ENCODE peak calls at places on chromosomes 5 and 9, in seven cellular contexts. One of them, this sample, is unnamed.
A peak's percentile ranks its signal among the peaks of the same experiment; 100 is the strongest.

GRCh38 chr5:177399903-177400868 is at the start of gene PFN3:
- DNase-seq in ovary: peak; percentile 55
- DNase-seq in uterus: no peak
- DNase-seq in body of pancreas: no peak
- DNase-seq in Peyer's patch: no peak
- DNase-seq in adrenal gland: no peak
- DNase-seq in A549: no peak
- DNase-seq in this sample: no peak

GRCh38 chr5:139275536-139276297 is 17.8 kb upstream of the MATR3 start:
- DNase-seq in ovary: no peak
- DNase-seq in body of pancreas: no peak
- DNase-seq in Peyer's patch: no peak
- DNase-seq in adrenal gland: no peak
- DNase-seq in uterus: no peak
- DNase-seq in A549: no peak
- DNase-seq in this sample: peak; percentile 42

GRCh38 chr5:164481270-164481669 is 975.9 kb downstream of the MAT2B start:
- DNase-seq in adrenal gland: no peak
- DNase-seq in Peyer's patch: no peak
- DNase-seq in A549: no peak
- DNase-seq in body of pancreas: no peak
- DNase-seq in ovary: no peak
- DNase-seq in uterus: no peak
- DNase-seq in this sample: no peak

GRCh38 chr5:55817030-55817429 is 34.1 kb upstream of the IL31RA start:
- DNase-seq in A549: no peak
- DNase-seq in body of pancreas: no peak
- DNase-seq in ovary: no peak
- DNase-seq in adrenal gland: no peak
- DNase-seq in uterus: no peak
- DNase-seq in Peyer's patch: no peak
- DNase-seq in this sample: no peak

GRCh38 chr5:607541-608285 is 4.4 kb upstream of the CEP72 start:
- DNase-seq in body of pancreas: peak; percentile 17
- DNase-seq in ovary: peak; percentile 22
- DNase-seq in Peyer's patch: peak; percentile 46
- DNase-seq in adrenal gland: no peak
- DNase-seq in uterus: no peak
- DNase-seq in A549: no peak
- DNase-seq in this sample: peak; percentile 74

GRCh38 chr5:132422720-132423442 is 53.4 kb downstream of the SLC22A5 start:
- DNase-seq in A549: peak; percentile 22
- DNase-seq in ovary: no peak
- DNase-seq in adrenal gland: peak; percentile 69
- DNase-seq in uterus: no peak
- DNase-seq in Peyer's patch: peak; percentile 72
- DNase-seq in body of pancreas: peak; percentile 84
- DNase-seq in this sample: peak; percentile 91

GRCh38 chr5:20694121-20694520 is 706.1 kb upstream of the CDH18 start:
- DNase-seq in A549: no peak
- DNase-seq in Peyer's patch: no peak
- DNase-seq in adrenal gland: no peak
- DNase-seq in uterus: no peak
- DNase-seq in ovary: no peak
- DNase-seq in body of pancreas: no peak
- DNase-seq in this sample: peak; percentile 14

GRCh38 chr5:147303976-147304375 is 69.2 kb downstream of the STK32A start:
- DNase-seq in A549: peak; percentile 60
- DNase-seq in uterus: no peak
- DNase-seq in body of pancreas: no peak
- DNase-seq in ovary: no peak
- DNase-seq in adrenal gland: peak; percentile 76
- DNase-seq in Peyer's patch: no peak
- DNase-seq in this sample: no peak

GRCh38 chr9:5231212-5231611 is at the start of gene INSL4:
- DNase-seq in Peyer's patch: no peak
- DNase-seq in body of pancreas: no peak
- DNase-seq in uterus: no peak
- DNase-seq in A549: peak; percentile 93
- DNase-seq in adrenal gland: no peak
- DNase-seq in ovary: no peak
- DNase-seq in this sample: no peak

GRCh38 chr5:83551826-83552225 is 80.3 kb downstream of the VCAN start:
- DNase-seq in uterus: no peak
- DNase-seq in Peyer's patch: no peak
- DNase-seq in adrenal gland: no peak
- DNase-seq in A549: no peak
- DNase-seq in body of pancreas: no peak
- DNase-seq in ovary: no peak
- DNase-seq in this sample: no peak

GRCh38 chr9:124675261-124676158 is 95.6 kb downstream of the NR6A1 start:
- DNase-seq in body of pancreas: no peak
- DNase-seq in uterus: no peak
- DNase-seq in A549: no peak
- DNase-seq in Peyer's patch: no peak
- DNase-seq in ovary: no peak
- DNase-seq in adrenal gland: no peak
- DNase-seq in this sample: peak; percentile 16

GRCh38 chr5:446864-447263 is 3.9 kb downstream of the EXOC3 start:
- DNase-seq in ovary: no peak
- DNase-seq in adrenal gland: no peak
- DNase-seq in Peyer's patch: no peak
- DNase-seq in body of pancreas: no peak
- DNase-seq in A549: peak; percentile 60
- DNase-seq in uterus: no peak
- DNase-seq in this sample: peak; percentile 63

GRCh38 chr9:136902259-136902821 is 16.0 kb downstream of the TRAF2 start:
- DNase-seq in A549: peak; percentile 94
- DNase-seq in ovary: no peak
- DNase-seq in adrenal gland: peak; percentile 93
- DNase-seq in uterus: peak; percentile 47
- DNase-seq in body of pancreas: peak; percentile 89
- DNase-seq in Peyer's patch: peak; percentile 70
- DNase-seq in this sample: no peak

GRCh38 chr5:78547171-78547570 is 101.4 kb downstream of the LHFPL2 start:
- DNase-seq in uterus: no peak
- DNase-seq in ovary: no peak
- DNase-seq in A549: no peak
- DNase-seq in Peyer's patch: no peak
- DNase-seq in body of pancreas: no peak
- DNase-seq in adrenal gland: no peak
- DNase-seq in this sample: no peak

GRCh38 chr5:3220638-3221288 is 374.9 kb upstream of the IRX1 start:
- DNase-seq in uterus: no peak
- DNase-seq in A549: no peak
- DNase-seq in adrenal gland: no peak
- DNase-seq in body of pancreas: no peak
- DNase-seq in ovary: no peak
- DNase-seq in Peyer's patch: no peak
- DNase-seq in this sample: no peak

GRCh38 chr9:119836036-119836435 is 466.8 kb upstream of the BRINP1 start:
- DNase-seq in ovary: no peak
- DNase-seq in uterus: no peak
- DNase-seq in adrenal gland: no peak
- DNase-seq in Peyer's patch: no peak
- DNase-seq in body of pancreas: no peak
- DNase-seq in A549: no peak
- DNase-seq in this sample: no peak

GRCh38 chr5:131252824-131253171 is 11.1 kb upstream of the CDC42SE2 start:
- DNase-seq in adrenal gland: peak; percentile 59
- DNase-seq in body of pancreas: peak; percentile 33
- DNase-seq in uterus: peak; percentile 29
- DNase-seq in Peyer's patch: peak; percentile 95
- DNase-seq in ovary: no peak
- DNase-seq in A549: no peak
- DNase-seq in this sample: peak; percentile 97

GRCh38 chr9:134769084-134769455 is 111.5 kb upstream of the FCN2 start:
- DNase-seq in ovary: no peak
- DNase-seq in body of pancreas: no peak
- DNase-seq in A549: no peak
- DNase-seq in Peyer's patch: no peak
- DNase-seq in adrenal gland: no peak
- DNase-seq in uterus: no peak
- DNase-seq in this sample: peak; percentile 55

GRCh38 chr5:131382407-131383395 is 118.8 kb downstream of the CDC42SE2 start:
- DNase-seq in Peyer's patch: no peak
- DNase-seq in A549: peak; percentile 85
- DNase-seq in ovary: no peak
- DNase-seq in body of pancreas: no peak
- DNase-seq in uterus: no peak
- DNase-seq in adrenal gland: peak; percentile 21
- DNase-seq in this sample: peak; percentile 82

DNA sequence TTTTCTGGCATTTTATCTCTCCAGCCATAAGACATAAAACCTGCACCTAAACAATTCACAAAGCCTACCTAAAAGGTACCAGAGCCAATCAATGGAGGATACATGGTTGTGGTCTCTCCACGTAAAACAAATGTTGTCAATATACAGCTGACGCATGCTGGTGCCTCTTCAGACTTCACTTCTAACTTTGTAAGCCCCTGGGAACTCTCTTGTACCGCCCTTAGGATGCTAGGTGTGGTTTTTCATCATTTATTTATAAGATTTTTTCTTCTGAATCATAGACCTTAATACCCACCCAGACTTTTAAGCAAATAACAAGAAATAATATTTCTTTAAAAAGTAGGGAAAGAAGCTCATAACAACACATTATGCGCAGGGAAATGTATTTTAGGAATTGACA is 33.1 kb downstream of the SSBP2 start:
- DNase-seq in body of pancreas: no peak
- DNase-seq in adrenal gland: no peak
- DNase-seq in Peyer's patch: no peak
- DNase-seq in ovary: no peak
- DNase-seq in A549: no peak
- DNase-seq in uterus: no peak
- DNase-seq in this sample: no peak
- TF ChIP-seq POLR2A in body of pancreas: no peak
- TF ChIP-seq POLR2A in adrenal gland: no peak
- TF ChIP-seq POLR2A in Peyer's patch: no peak
- TF ChIP-seq POLR2A in ovary: no peak
- TF ChIP-seq POLR2A in A549: no peak
- TF ChIP-seq POLR2A in uterus: no peak
- TF ChIP-seq POLR2A in this sample: no peak

GRCh38 chr5:149559712-149560111 is 8.5 kb upstream of the CSNK1A1 start:
- DNase-seq in adrenal gland: no peak
- DNase-seq in ovary: no peak
- DNase-seq in uterus: no peak
- DNase-seq in Peyer's patch: no peak
- DNase-seq in A549: no peak
- DNase-seq in body of pancreas: no peak
- DNase-seq in this sample: peak; percentile 51

GRCh38 chr5:149567226-149567625 is 14.1 kb upstream of the ARHGEF37 start:
- DNase-seq in ovary: no peak
- DNase-seq in Peyer's patch: no peak
- DNase-seq in body of pancreas: no peak
- DNase-seq in A549: no peak
- DNase-seq in uterus: no peak
- DNase-seq in adrenal gland: no peak
- DNase-seq in this sample: no peak

GRCh38 chr5:149561848-149562247 is 10.6 kb upstream of the CSNK1A1 start:
- DNase-seq in Peyer's patch: no peak
- DNase-seq in uterus: peak; percentile 61
- DNase-seq in A549: peak; percentile 88
- DNase-seq in adrenal gland: peak; percentile 48
- DNase-seq in body of pancreas: no peak
- DNase-seq in ovary: no peak
- DNase-seq in this sample: peak; percentile 70

GRCh38 chr5:149563461-149563860 is 12.2 kb upstream of the CSNK1A1 start:
- DNase-seq in Peyer's patch: no peak
- DNase-seq in body of pancreas: no peak
- DNase-seq in A549: no peak
- DNase-seq in adrenal gland: no peak
- DNase-seq in uterus: no peak
- DNase-seq in ovary: no peak
- DNase-seq in this sample: no peak
- H3K4me3 ChIP-seq in Peyer's patch: no peak overlapping the region
- H3K4me3 ChIP-seq in body of pancreas: no peak overlapping the region
- H3K4me3 ChIP-seq in A549: no peak overlapping the region
- H3K4me3 ChIP-seq in adrenal gland: no peak overlapping the region
- H3K4me3 ChIP-seq in uterus: no peak overlapping the region
- H3K4me3 ChIP-seq in ovary: no peak overlapping the region
- H3K4me3 ChIP-seq in this sample: no peak overlapping the region

GRCh38 chr5:76952795-76953536 is at the start of gene CRHBP:
- DNase-seq in ovary: no peak
- DNase-seq in A549: no peak
- DNase-seq in adrenal gland: no peak
- DNase-seq in uterus: no peak
- DNase-seq in Peyer's patch: no peak
- DNase-seq in body of pancreas: no peak
- DNase-seq in this sample: no peak
- TF ChIP-seq POLR2A in ovary: no peak
- TF ChIP-seq POLR2A in A549: no peak
- TF ChIP-seq POLR2A in adrenal gland: peak; percentile 10
- TF ChIP-seq POLR2A in uterus: no peak
- TF ChIP-seq POLR2A in Peyer's patch: no peak
- TF ChIP-seq POLR2A in body of pancreas: no peak
- TF ChIP-seq POLR2A in this sample: no peak

GRCh38 chr9:133606722-133607053 is 2.5 kb downstream of the FAM163B start:
- DNase-seq in adrenal gland: no peak
- DNase-seq in ovary: no peak
- DNase-seq in Peyer's patch: no peak
- DNase-seq in uterus: no peak
- DNase-seq in body of pancreas: no peak
- DNase-seq in A549: no peak
- DNase-seq in this sample: no peak

GRCh38 chr9:133605856-133606721 is 3.1 kb downstream of the FAM163B start:
- DNase-seq in Peyer's patch: no peak
- DNase-seq in ovary: no peak
- DNase-seq in A549: no peak
- DNase-seq in body of pancreas: no peak
- DNase-seq in adrenal gland: no peak
- DNase-seq in uterus: no peak
- DNase-seq in this sample: no peak

GRCh38 chr9:133604214-133604613 is 5.0 kb downstream of the FAM163B start:
- DNase-seq in adrenal gland: no peak
- DNase-seq in ovary: no peak
- DNase-seq in A549: no peak
- DNase-seq in uterus: no peak
- DNase-seq in Peyer's patch: no peak
- DNase-seq in body of pancreas: no peak
- DNase-seq in this sample: peak; percentile 41

GRCh38 chr9:133604856-133605255 is 4.3 kb downstream of the FAM163B start:
- DNase-seq in Peyer's patch: no peak
- DNase-seq in body of pancreas: no peak
- DNase-seq in uterus: no peak
- DNase-seq in ovary: no peak
- DNase-seq in adrenal gland: no peak
- DNase-seq in A549: no peak
- DNase-seq in this sample: no peak

GRCh38 chr9:133605446-133605845 is 3.7 kb downstream of the FAM163B start:
- DNase-seq in body of pancreas: no peak
- DNase-seq in ovary: no peak
- DNase-seq in A549: no peak
- DNase-seq in uterus: no peak
- DNase-seq in adrenal gland: no peak
- DNase-seq in Peyer's patch: no peak
- DNase-seq in this sample: no peak
- H3K4me3 ChIP-seq in body of pancreas: no peak overlapping the region
- H3K4me3 ChIP-seq in ovary: no peak overlapping the region
- H3K4me3 ChIP-seq in A549: no peak overlapping the region
- H3K4me3 ChIP-seq in uterus: no peak overlapping the region
- H3K4me3 ChIP-seq in adrenal gland: no peak overlapping the region
- H3K4me3 ChIP-seq in Peyer's patch: no peak overlapping the region
- H3K4me3 ChIP-seq in this sample: no peak overlapping the region

This sample was measured in NB4.